ENCODE peak calls at places on chromosomes 4 and X, in eight cellular contexts. U, T, I, G, C, F, L and Y are unnamed samples.

GRCh38 chr4:874071-874470 is 48.1 kb upstream of the CPLX1 start:
- DNase-seq in U (no peak), T (no peak), I (no peak), G (peak), C (no peak), F (no peak), L (no peak), Y (no peak)

GRCh38 chr4:80306255-80306654 is 29.3 kb upstream of the CFAP299 start:
- DNase-seq in U (no peak), T (no peak), I (no peak), G (no peak), C (no peak), F (no peak), L (no peak), Y (no peak)

GRCh38 chrX:53631156-53631555 is 55.4 kb downstream of the HUWE1 start:
- DNase-seq in U (no peak), T (no peak), I (no peak), G (no peak), C (no peak), F (no peak), L (no peak), Y (no peak)

GRCh38 chrX:36087366-36087765 is 167.8 kb downstream of the CFAP47 start:
- DNase-seq in U (no peak), T (no peak), I (no peak), G (no peak), C (no peak), F (no peak), L (no peak), Y (no peak)

GRCh38 chr4:41692717-41693345 is 55.7 kb downstream of the PHOX2B start:
- DNase-seq in U (peak), T (peak), I (no peak), G (peak), C (peak), F (no peak), L (peak), Y (peak)

GRCh38 chrX:44071847-44072545 is 98.8 kb upstream of the NDP start:
- DNase-seq in U (no peak), T (no peak), I (no peak), G (no peak), C (peak), F (no peak), L (no peak), Y (no peak)

GRCh38 chrX:153869473-153870287 is 16.3 kb downstream of the L1CAM start:
- DNase-seq in U (no peak), T (no peak), I (no peak), G (no peak), C (no peak), F (peak), L (no peak), Y (no peak)

GRCh38 chr4:121462660-121463261 is 81.9 kb upstream of the QRFPR start:
- DNase-seq in U (no peak), T (peak), I (no peak), G (no peak), C (peak), F (no peak), L (peak), Y (peak)

GRCh38 chr4:167032876-167033275 is 201.4 kb downstream of the SPOCK3 start:
- DNase-seq in U (no peak), T (no peak), I (no peak), G (no peak), C (no peak), F (no peak), L (no peak), Y (no peak)

GRCh38 chr4:55214172-55214571 is 88.8 kb upstream of the KDR start:
- DNase-seq in U (no peak), T (no peak), I (no peak), G (no peak), C (no peak), F (no peak), L (no peak), Y (no peak)

GRCh38 chr4:2931765-2932560 is 31.2 kb downstream of the NOP14 start:
- DNase-seq in U (no peak), T (no peak), I (peak), G (peak), C (no peak), F (peak), L (no peak), Y (peak)

GRCh38 chr4:141388483-141388882 is 167.8 kb downstream of the ZNF330 start:
- DNase-seq in U (no peak), T (no peak), I (no peak), G (no peak), C (no peak), F (no peak), L (no peak), Y (no peak)

GRCh38 chr4:41538017-41538733 is at the start of gene LIMCH1:
- DNase-seq in U (no peak), T (no peak), I (peak), G (no peak), C (no peak), F (no peak), L (no peak), Y (peak)

GRCh38 chr4:28926156-28926555 is 1794.0 kb upstream of the PCDH7 start:
- DNase-seq in U (no peak), T (no peak), I (no peak), G (no peak), C (no peak), F (no peak), L (no peak), Y (no peak)

GRCh38 chrX:108396188-108396885 is 41.9 kb downstream of the COL4A6 start:
- DNase-seq in U (no peak), T (no peak), I (no peak), G (no peak), C (no peak), F (no peak), L (no peak), Y (no peak)

GRCh38 chrX:72110051-72110926 is 21.4 kb downstream of the RTL5 start:
- DNase-seq in U (no peak), T (no peak), I (no peak), G (no peak), C (no peak), F (no peak), L (no peak), Y (no peak)

GRCh38 chr4:9859774-9860173 is 78.3 kb downstream of the DRD5 start:
- DNase-seq in U (no peak), T (no peak), I (no peak), G (no peak), C (no peak), F (no peak), L (peak), Y (no peak)

GRCh38 chr4:112348488-112349158 is 51.5 kb downstream of the ALPK1 start:
- DNase-seq in U (peak), T (peak), I (no peak), G (peak), C (no peak), F (no peak), L (peak), Y (peak)

GRCh38 chr4:53119685-53120084 is 246.2 kb downstream of the SCFD2 start:
- DNase-seq in U (no peak), T (peak), I (no peak), G (no peak), C (no peak), F (no peak), L (no peak), Y (peak)

GRCh38 chrX:39327255-39327654 is 526.0 kb downstream of the MID1IP1 start:
- DNase-seq in U (no peak), T (no peak), I (no peak), G (no peak), C (no peak), F (no peak), L (no peak), Y (no peak)

GRCh38 chr4:6355052-6355451 is 85.4 kb downstream of the WFS1 start:
- DNase-seq in U (no peak), T (no peak), I (no peak), G (no peak), C (no peak), F (peak), L (no peak), Y (no peak)

GRCh38 chr4:122777846-122778501 is 45.5 kb downstream of the BBS12 start:
- DNase-seq in U (no peak), T (no peak), I (no peak), G (no peak), C (no peak), F (no peak), L (no peak), Y (no peak)

GRCh38 chrX:51893931-51894696 is 691 bp downstream of the MAGED1 start:
- DNase-seq in U (no peak), T (peak), I (no peak), G (peak), C (no peak), F (peak), L (peak), Y (peak)

GRCh38 chr4:6953751-6954380 is 44.2 kb downstream of the TBC1D14 start:
- DNase-seq in U (no peak), T (no peak), I (peak), G (peak), C (no peak), F (no peak), L (no peak), Y (peak)

GRCh38 chr4:76074468-76074867 is at the start of gene ART3:
- DNase-seq in U (no peak), T (no peak), I (no peak), G (peak), C (no peak), F (no peak), L (no peak), Y (no peak)

GRCh38 chr4:76716658-76717057 is 181.3 kb downstream of the SOWAHB start:
- DNase-seq in U (no peak), T (no peak), I (no peak), G (no peak), C (no peak), F (no peak), L (no peak), Y (no peak)

GRCh38 chr4:43251760-43252317 is 359.3 kb downstream of the GRXCR1 start:
- DNase-seq in U (peak), T (no peak), I (no peak), G (peak), C (no peak), F (no peak), L (peak), Y (no peak)

GRCh38 chrX:100447563-100448397 is 37.7 kb upstream of the PCDH19 start:
- DNase-seq in U (no peak), T (peak), I (no peak), G (no peak), C (peak), F (no peak), L (peak), Y (peak)

GRCh38 chr4:85697864-85698263 is 222.9 kb downstream of the ARHGAP24 start:
- DNase-seq in U (no peak), T (no peak), I (no peak), G (no peak), C (no peak), F (no peak), L (no peak), Y (no peak)

GRCh38 chrX:49171752-49172279 is at the start of gene PLP2:
- DNase-seq in U (peak), T (no peak), I (no peak), G (peak), C (peak), F (no peak), L (no peak), Y (no peak)

GRCh38 chr4:57981123-57981522 is 870.9 kb upstream of the IGFBP7 start:
- DNase-seq in U (no peak), T (no peak), I (no peak), G (no peak), C (no peak), F (no peak), L (no peak), Y (no peak)

GRCh38 chr4:48047421-48047844 is 30.9 kb downstream of the NIPAL1 start:
- DNase-seq in U (no peak), T (no peak), I (no peak), G (no peak), C (no peak), F (no peak), L (peak), Y (no peak)

GRCh38 chrX:136143714-136144113 is 3.6 kb upstream of the FHL1 start:
- DNase-seq in U (no peak), T (no peak), I (no peak), G (no peak), C (no peak), F (no peak), L (no peak), Y (no peak)

GRCh38 chr4:110163327-110164070 is 34.9 kb downstream of the ELOVL6 start:
- DNase-seq in U (no peak), T (no peak), I (no peak), G (no peak), C (peak), F (no peak), L (no peak), Y (no peak)

GRCh38 chrX:104707572-104707971 is 141.6 kb downstream of the IL1RAPL2 start:
- DNase-seq in U (no peak), T (no peak), I (no peak), G (no peak), C (no peak), F (no peak), L (no peak), Y (no peak)